ENCODE peak calls at places on chromosomes 16 and 17, in four cellular contexts. R is NCI-H1105 treated with DMSO at 0.1 percent for 48 hours, W is cardiac fibroblast, G is left ventricle myocardium inferior. F is an unnamed sample.

GRCh38 chr17:27756467-27757371 is 43.6 kb downstream of the NOS2 start:
- DNase-seq in R (peak), W (peak), G (no peak), F (peak)

GRCh38 chr16:53080345-53081031 is 25.7 kb downstream of the CHD9 start:
- DNase-seq in R (no peak), W (peak), G (peak), F (peak)

GRCh38 chr16:83906690-83907089 is 7.8 kb downstream of the MLYCD start:
- DNase-seq in R (no peak), W (peak), G (no peak), F (no peak)

GRCh38 chr16:86403056-86403455 is 107.3 kb upstream of the FOXF1 start:
- DNase-seq in R (no peak), W (no peak), G (no peak), F (no peak)

GRCh38 chr17:9108166-9108565 is 86.9 kb downstream of the NTN1 start:
- DNase-seq in R (no peak), W (no peak), G (no peak), F (no peak)

GRCh38 chr17:36123431-36123830 is 19.8 kb downstream of the CCL4 start:
- DNase-seq in R (no peak), W (no peak), G (no peak), F (no peak)

GRCh38 chr17:76354747-76355310 is 1.1 kb upstream of the PRPSAP1 start:
- DNase-seq in R (no peak), W (no peak), G (no peak), F (no peak)

GRCh38 chr16:86452451-86452850 is 57.9 kb upstream of the FOXF1 start:
- DNase-seq in R (no peak), W (peak), G (no peak), F (no peak)

GRCh38 chr17:4940625-4941021 is 555 bp downstream of the RNF167 start:
- DNase-seq in R (no peak), W (no peak), G (no peak), F (no peak)

GRCh38 chr17:30905742-30906100 is 317 bp downstream of the TEFM start:
- DNase-seq in R (no peak), W (no peak), G (no peak), F (no peak)

GRCh38 chr17:73748521-73748920 is 104.3 kb upstream of the SDK2 start:
- DNase-seq in R (peak), W (no peak), G (no peak), F (no peak)

GRCh38 chr16:85963746-85964370 is 64.9 kb downstream of the IRF8 start:
- DNase-seq in R (peak), W (no peak), G (peak), F (no peak)

GRCh38 chr16:16988963-16989362 is 481.8 kb downstream of the XYLT1 start:
- DNase-seq in R (no peak), W (no peak), G (no peak), F (no peak)

GRCh38 chr16:77496934-77497333 is 62.1 kb upstream of the ADAMTS18 start:
- DNase-seq in R (no peak), W (peak), G (no peak), F (peak)

GRCh38 chr17:48915459-48916282 is 7.5 kb downstream of the UBE2Z start:
- DNase-seq in R (no peak), W (peak), G (no peak), F (peak)

GRCh38 chr16:30095166-30096078 is 591 bp downstream of the YPEL3 start:
- DNase-seq in R (no peak), W (no peak), G (no peak), F (peak)

GRCh38 chr17:42531455-42532354 is 4.3 kb upstream of the NAGLU start:
- DNase-seq in R (peak), W (peak), G (peak), F (peak)

GRCh38 chr16:5502944-5503343 is 405.3 kb upstream of the EEF2KMT start:
- DNase-seq in R (no peak), W (no peak), G (no peak), F (no peak)

F was measured in dermis blood vessel endothelial cell.